ENCODE peak calls at places on chromosomes 6 and 20, in nine cellular contexts. N, Y, Z, T, V, K, B, Q and F are unnamed samples. For H3K27me3, the result is how much of the 10 kb centered on the place peaks cover.

GRCh38 chr6:7216941-7217621 is 95.9 kb downstream of the SSR1 start:
- DNase-seq in N (no peak), Y (peak), Z (no peak), T (no peak), V (peak), K (no peak), B (no peak), Q (no peak), F (no peak)

GRCh38 chr6:166997348-166997747 is 1.8 kb upstream of the CEP43 start:
- DNase-seq in N (no peak), Y (no peak), Z (no peak), T (no peak), V (no peak), K (no peak), B (no peak), Q (no peak), F (no peak)

GRCh38 chr20:42985628-42986027 is 204.1 kb downstream of the PTPRT start:
- DNase-seq in N (no peak), Y (no peak), Z (no peak), T (no peak), V (peak), K (no peak), B (no peak), Q (no peak), F (no peak)

GRCh38 chr6:156719720-156720563 is 57.2 kb upstream of the ARID1B start:
- DNase-seq in N (peak), Y (peak), Z (peak), T (peak), V (peak), K (peak), B (peak), Q (no peak), F (peak)

GRCh38 chr6:40972814-40973213 is 66.2 kb downstream of the UNC5CL start:
- DNase-seq in N (no peak), Y (no peak), Z (no peak), T (no peak), V (no peak), K (no peak), B (no peak), Q (no peak), F (no peak)

GRCh38 chr20:58256842-58257241 is 28.4 kb upstream of the ANKRD60 start:
- DNase-seq in N (no peak), Y (no peak), Z (no peak), T (no peak), V (no peak), K (no peak), B (no peak), Q (no peak), F (no peak)

GRCh38 chr6:42045538-42046460 is 4.5 kb upstream of the TAF8 start:
- DNase-seq in N (peak), Y (peak), Z (peak), T (peak), V (peak), K (peak), B (peak), Q (peak), F (peak)

GRCh38 chr20:237479-237878 is 10.4 kb downstream of the DEFB129 start:
- DNase-seq in N (no peak), Y (peak), Z (no peak), T (no peak), V (no peak), K (peak), B (no peak), Q (no peak), F (no peak)

GRCh38 chr6:121190122-121190521 is 144.2 kb downstream of the TBC1D32 start:
- DNase-seq in N (no peak), Y (no peak), Z (no peak), T (no peak), V (no peak), K (no peak), B (no peak), Q (no peak), F (no peak)

GRCh38 chr6:9795880-9796279 is 619.0 kb downstream of the TFAP2A start:
- DNase-seq in N (no peak), Y (no peak), Z (no peak), T (no peak), V (no peak), K (no peak), B (no peak), Q (no peak), F (no peak)

GRCh38 chr6:68593558-68593957 is 41.5 kb upstream of the ADGRB3 start:
- DNase-seq in N (no peak), Y (no peak), Z (no peak), T (no peak), V (no peak), K (no peak), B (no peak), Q (no peak), F (no peak)

GRCh38 chr6:167845856-167846255 is 19.1 kb downstream of the AFDN start:
- DNase-seq in N (no peak), Y (no peak), Z (no peak), T (no peak), V (no peak), K (no peak), B (no peak), Q (no peak), F (no peak)

GRCh38 chr6:122798099-122798641 is 9.1 kb downstream of the SMPDL3A start:
- DNase-seq in N (peak), Y (no peak), Z (no peak), T (no peak), V (no peak), K (peak), B (peak), Q (no peak), F (peak)

GRCh38 chr20:59428441-59429205 is 128.2 kb downstream of the EDN3 start:
- DNase-seq in N (no peak), Y (no peak), Z (no peak), T (no peak), V (no peak), K (no peak), B (no peak), Q (no peak), F (no peak)

GRCh38 chr6:38195113-38195635 is 375.6 kb downstream of the ZFAND3 start:
- DNase-seq in N (no peak), Y (no peak), Z (no peak), T (no peak), V (no peak), K (no peak), B (no peak), Q (no peak), F (no peak)

GRCh38 chr6:110990835-110991576 is 9.2 kb downstream of the RPF2 start:
- DNase-seq in N (no peak), Y (no peak), Z (no peak), T (no peak), V (no peak), K (no peak), B (no peak), Q (no peak), F (no peak)

GRCh38 chr20:41577129-41578009 is 40.8 kb downstream of the CHD6 start:
- DNase-seq in N (no peak), Y (no peak), Z (no peak), T (no peak), V (no peak), K (no peak), B (no peak), Q (no peak), F (no peak)

GRCh38 chr6:133705071-133705470 is 183.8 kb upstream of the TCF21 start:
- DNase-seq in N (no peak), Y (no peak), Z (no peak), T (no peak), V (no peak), K (no peak), B (peak), Q (no peak), F (peak)

GRCh38 chr20:22577515-22578220 is 6.7 kb downstream of the FOXA2 start:
- DNase-seq in N (no peak), Y (no peak), Z (no peak), T (no peak), V (peak), K (no peak), B (no peak), Q (no peak), F (no peak)

GRCh38 chr6:140052757-140053729 is 678.6 kb upstream of the CITED2 start:
- DNase-seq in N (no peak), Y (no peak), Z (peak), T (no peak), V (peak), K (no peak), B (peak), Q (no peak), F (no peak)

GRCh38 chr6:166301611-166302529 is 6.3 kb downstream of the PRR18 start:
- DNase-seq in N (no peak), Y (no peak), Z (no peak), T (no peak), V (no peak), K (no peak), B (no peak), Q (no peak), F (no peak)

GRCh38 chr20:13677241-13677640 is 38.5 kb upstream of the TASP1 start:
- DNase-seq in N (no peak), Y (no peak), Z (no peak), T (no peak), V (no peak), K (no peak), B (no peak), Q (no peak), F (no peak)

GRCh38 chr6:101178748-101179147 is 214.8 kb upstream of the GRIK2 start:
- DNase-seq in N (no peak), Y (no peak), Z (no peak), T (no peak), V (no peak), K (no peak), B (peak), Q (no peak), F (no peak)

GRCh38 chr20:42701948-42702347 is 487.8 kb downstream of the PTPRT start:
- DNase-seq in N (no peak), Y (no peak), Z (no peak), T (no peak), V (no peak), K (no peak), B (no peak), Q (no peak), F (no peak)

GRCh38 chr6:170050591-170051041 is 240.3 kb downstream of the DLL1 start:
- DNase-seq in N (no peak), Y (peak), Z (no peak), T (peak), V (no peak), K (no peak), B (no peak), Q (no peak), F (no peak)

GRCh38 chr6:32290886-32291450 is 67.1 kb upstream of the NOTCH4 start:
- DNase-seq in N (no peak), Y (no peak), Z (no peak), T (no peak), V (no peak), K (no peak), B (no peak), Q (no peak), F (no peak)

GRCh38 chr6:347232-347631 is 44.3 kb upstream of the IRF4 start:
- DNase-seq in N (no peak), Y (no peak), Z (no peak), T (peak), V (no peak), K (no peak), B (no peak), Q (no peak), F (no peak)

GRCh38 chr6:8074213-8074612 is 10.0 kb upstream of the BLOC1S5 start:
- DNase-seq in N (no peak), Y (no peak), Z (no peak), T (no peak), V (no peak), K (no peak), B (no peak), Q (no peak), F (no peak)

GRCh38 chr6:134853111-134854055 is 96.5 kb downstream of the ALDH8A1 start:
- DNase-seq in N (no peak), Y (no peak), Z (no peak), T (no peak), V (no peak), K (no peak), B (peak), Q (no peak), F (peak)

GRCh38 chr6:158839796-158840195 is 20.6 kb upstream of the EZR start:
- DNase-seq in N (no peak), Y (no peak), Z (no peak), T (no peak), V (no peak), K (no peak), B (no peak), Q (no peak), F (no peak)

GRCh38 chr6:117706504-117706903 is 31.2 kb downstream of the NUS1 start:
- DNase-seq in N (no peak), Y (no peak), Z (no peak), T (no peak), V (no peak), K (no peak), B (no peak), Q (no peak), F (no peak)

GRCh38 chr20:24095303-24095702 is 106.7 kb upstream of the GGTLC1 start:
- DNase-seq in N (no peak), Y (no peak), Z (no peak), T (no peak), V (no peak), K (no peak), B (no peak), Q (no peak), F (no peak)

GRCh38 chr6:156776470-156776840 is 723 bp upstream of the ARID1B start:
- DNase-seq in N (no peak), Y (no peak), Z (peak), T (no peak), V (no peak), K (no peak), B (peak), Q (no peak), F (no peak)

GRCh38 chr6:132819405-132820145 is 5.2 kb downstream of the RPS12 start:
- DNase-seq in N (no peak), Y (no peak), Z (no peak), T (no peak), V (no peak), K (no peak), B (no peak), Q (no peak), F (no peak)

GRCh38 chr6:44043036-44043478 is 84.2 kb downstream of the MRPL14 start:
- DNase-seq in N (no peak), Y (no peak), Z (no peak), T (no peak), V (no peak), K (no peak), B (no peak), Q (no peak), F (no peak)

GRCh38 chr20:48051810-48052491 is 266.7 kb upstream of the SULF2 start:
- DNase-seq in N (no peak), Y (no peak), Z (peak), T (no peak), V (no peak), K (no peak), B (peak), Q (no peak), F (peak)

GRCh38 chr6:3285049-3285639 is 26.4 kb downstream of the PSMG4 start:
- DNase-seq in N (no peak), Y (no peak), Z (no peak), T (peak), V (no peak), K (peak), B (no peak), Q (no peak), F (no peak)

GRCh38 chr6:116556065-116556464 is 2.5 kb downstream of the CALHM4 start:
- DNase-seq in N (no peak), Y (no peak), Z (no peak), T (no peak), V (no peak), K (no peak), B (peak), Q (no peak), F (peak)

GRCh38 chr6:112906737-112907136 is 559.6 kb downstream of the RFPL4B start:
- DNase-seq in N (no peak), Y (peak), Z (no peak), T (no peak), V (no peak), K (no peak), B (peak), Q (no peak), F (peak)

DNA sequence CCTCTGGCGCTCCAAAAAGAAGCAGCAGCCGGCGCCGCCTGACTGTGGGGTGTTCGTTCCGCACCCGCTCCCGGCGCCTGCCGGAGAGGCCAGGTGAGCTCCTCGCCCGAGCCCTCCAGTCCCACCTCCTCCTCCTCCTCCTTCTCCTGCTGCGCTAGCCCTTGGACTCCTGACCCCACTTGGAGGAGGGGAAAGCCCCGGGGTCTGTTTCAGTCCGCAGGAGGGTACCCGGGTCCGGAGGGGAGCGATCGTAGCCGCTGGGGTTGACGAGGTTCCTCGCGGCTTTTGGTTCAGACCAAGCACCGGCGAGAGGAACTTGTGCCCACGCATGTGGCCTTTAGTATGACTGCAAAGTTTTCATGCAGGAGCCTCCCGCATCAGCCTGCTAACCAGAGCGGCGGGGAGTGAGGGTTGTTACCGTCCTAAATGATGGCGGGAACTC is 493 bp downstream of the CRYBG1 start:
- DNase-seq in N (peak), Y (peak), Z (peak), T (peak), V (peak), K (peak), B (no peak), Q (no peak), F (no peak)
- H3K4me3 ChIP-seq in N (peak), Y (peak), Z (peak), T (peak), V (peak), K (peak), B (peak), Q (peak), F (peak)

DNA sequence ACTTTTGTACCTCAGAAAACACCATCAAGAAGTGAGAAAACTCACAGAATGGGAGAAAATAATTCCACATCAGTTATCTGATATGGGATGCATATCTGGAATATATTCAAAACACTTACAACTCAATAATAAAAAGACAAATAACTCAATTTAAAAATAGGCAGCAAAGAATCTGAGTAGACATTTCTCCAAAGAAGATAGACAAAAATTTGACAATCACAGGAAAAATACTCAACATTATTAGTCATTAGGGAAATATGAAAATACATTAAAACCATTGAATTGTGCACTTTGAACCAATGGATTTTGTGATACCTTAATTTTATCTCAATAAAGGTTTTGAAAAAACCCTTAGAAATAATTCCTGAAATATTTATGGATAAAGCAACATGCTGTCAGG is 36.9 kb upstream of the STMND1 start:
- DNase-seq in N (no peak), Y (no peak), Z (no peak), T (no peak), V (no peak), K (no peak), B (no peak), Q (no peak), F (no peak)
- H3K27me3 ChIP-seq in N (under half), Y (under half), Z (under half), T (under half), V (under half), K (under half), B (under half), Q (under half), F (under half)

GRCh38 chr6:37137881-37138568 is 31.9 kb upstream of the PIM1 start:
- DNase-seq in N (no peak), Y (no peak), Z (peak), T (no peak), V (peak), K (no peak), B (peak), Q (no peak), F (no peak)
- H3K4me3 ChIP-seq in N (no peak), Y (no peak), Z (peak), T (no peak), V (peak), K (no peak), B (peak), Q (no peak), F (no peak)

GRCh38 chr6:14175031-14175430 is 57.5 kb downstream of the CD83 start:
- DNase-seq in N (no peak), Y (no peak), Z (no peak), T (no peak), V (no peak), K (no peak), B (no peak), Q (no peak), F (no peak)
- H3K27me3 ChIP-seq in N (under half), Y (under half), Z (under half), T (under half), V (under half), K (under half), B (under half), Q (under half), F (under half)

GRCh38 chr6:25122001-25122400 is 157.2 kb upstream of the CARMIL1 start:
- DNase-seq in N (no peak), Y (peak), Z (no peak), T (no peak), V (no peak), K (no peak), B (peak), Q (no peak), F (no peak)
- H3K4me3 ChIP-seq in N (no peak), Y (no peak), Z (no peak), T (no peak), V (no peak), K (no peak), B (no peak), Q (no peak), F (no peak)

GRCh38 chr20:32045999-32046398 is 6.0 kb upstream of the HCK start:
- DNase-seq in N (no peak), Y (no peak), Z (no peak), T (no peak), V (no peak), K (no peak), B (no peak), Q (no peak), F (no peak)
- H3K27me3 ChIP-seq in N (under half), Y (under half), Z (under half), T (under half), V (under half), K (under half), B (under half), Q (under half), F (under half)

GRCh38 chr20:33328738-33329137 is 45.7 kb downstream of the BPIFB1 start:
- DNase-seq in N (no peak), Y (no peak), Z (no peak), T (no peak), V (no peak), K (no peak), B (no peak), Q (no peak), F (no peak)
- H3K4me3 ChIP-seq in N (no peak), Y (no peak), Z (no peak), T (no peak), V (no peak), K (no peak), B (no peak), Q (no peak), F (no peak)